ENCODE peak calls at places on chromosome 13, in four cellular contexts. B, N, C and J are unnamed samples.

GRCh38 chr13:51955281-51955771 is 55.9 kb downstream of the ATP7B start:
- DNase-seq in B (no peak), N (no peak), C (no peak), J (no peak)

GRCh38 chr13:73598021-73598712 is 536.0 kb downstream of the KLF12 start:
- DNase-seq in B (no peak), N (no peak), C (no peak), J (no peak)

GRCh38 chr13:48028066-48028465 is 9.5 kb upstream of the NUDT15 start:
- DNase-seq in B (no peak), N (no peak), C (no peak), J (no peak)

GRCh38 chr13:110565296-110565695 is 3.8 kb upstream of the RAB20 start:
- DNase-seq in B (no peak), N (no peak), C (no peak), J (no peak)

GRCh38 chr13:45046445-45046844 is 57.1 kb downstream of the GPALPP1 start:
- DNase-seq in B (no peak), N (no peak), C (no peak), J (no peak)

GRCh38 chr13:70386919-70387318 is 278.7 kb upstream of the KLHL1 start:
- DNase-seq in B (no peak), N (no peak), C (no peak), J (no peak)

GRCh38 chr13:74306496-74306895 is 172.3 kb upstream of the KLF12 start:
- DNase-seq in B (no peak), N (no peak), C (no peak), J (no peak)

GRCh38 chr13:71274923-71275593 is 591.9 kb downstream of the DACH1 start:
- DNase-seq in B (peak), N (no peak), C (no peak), J (no peak)

GRCh38 chr13:31930901-31931522 is 100.6 kb upstream of the FRY start:
- DNase-seq in B (peak), N (no peak), C (no peak), J (no peak)

GRCh38 chr13:113500530-113501265 is 10.2 kb upstream of the DCUN1D2 start:
- DNase-seq in B (no peak), N (no peak), C (no peak), J (no peak)

GRCh38 chr13:77360032-77360431 is 33.1 kb upstream of the MYCBP2 start:
- DNase-seq in B (no peak), N (no peak), C (no peak), J (no peak)

GRCh38 chr13:106472621-106473020 is 62.8 kb downstream of the EFNB2 start:
- DNase-seq in B (no peak), N (no peak), C (no peak), J (no peak)

GRCh38 chr13:112947796-112948195 is 21.2 kb upstream of the MCF2L start:
- DNase-seq in B (no peak), N (no peak), C (no peak), J (no peak)

GRCh38 chr13:33744589-33745369 is 73.2 kb upstream of the RFC3 start:
- DNase-seq in B (no peak), N (no peak), C (no peak), J (no peak)

GRCh38 chr13:33637978-33638743 is 179.8 kb upstream of the RFC3 start:
- DNase-seq in B (no peak), N (no peak), C (no peak), J (no peak)

GRCh38 chr13:111342716-111343115 is 22.3 kb downstream of the TEX29 start:
- DNase-seq in B (no peak), N (no peak), C (no peak), J (no peak)

GRCh38 chr13:80359459-80360297 is 18.8 kb upstream of the SPRY2 start:
- DNase-seq in B (no peak), N (no peak), C (no peak), J (no peak)

GRCh38 chr13:100588350-100589177 is at the start of gene GGACT:
- DNase-seq in B (peak), N (peak), C (peak), J (peak)

GRCh38 chr13:113835461-113836274 is 28.2 kb downstream of the GAS6 start:
- DNase-seq in B (peak), N (no peak), C (no peak), J (peak)

GRCh38 chr13:43567608-43568007 is 219.2 kb downstream of the ENOX1 start:
- DNase-seq in B (no peak), N (no peak), C (no peak), J (no peak)

GRCh38 chr13:112756967-112757758 is 67.3 kb downstream of the ATP11A start:
- DNase-seq in B (no peak), N (no peak), C (no peak), J (no peak)

GRCh38 chr13:109336730-109337129 is 449.7 kb downstream of the IRS2 start:
- DNase-seq in B (no peak), N (no peak), C (no peak), J (no peak)

GRCh38 chr13:103772576-103772975 is 706.4 kb upstream of the SLC10A2 start:
- DNase-seq in B (no peak), N (no peak), C (no peak), J (no peak)

GRCh38 chr13:111484959-111485358 is 164.5 kb downstream of the TEX29 start:
- DNase-seq in B (no peak), N (no peak), C (no peak), J (no peak)

GRCh38 chr13:95099541-95099940 is 201.7 kb downstream of the ABCC4 start:
- DNase-seq in B (no peak), N (no peak), C (no peak), J (no peak)

GRCh38 chr13:27919934-27920676 is at the start of gene PDX1:
- DNase-seq in B (no peak), N (peak), C (no peak), J (no peak)

GRCh38 chr13:21739771-21740170 is 68.9 kb downstream of the FGF9 start:
- DNase-seq in B (no peak), N (no peak), C (no peak), J (no peak)

GRCh38 chr13:64471916-64472315 is 2758.2 kb downstream of the PCDH9 start:
- DNase-seq in B (no peak), N (no peak), C (no peak), J (no peak)

GRCh38 chr13:109628251-109628699 is 158.1 kb downstream of the IRS2 start:
- DNase-seq in B (no peak), N (no peak), C (no peak), J (no peak)

GRCh38 chr13:62779146-62779545 is 1363.5 kb upstream of the PCDH20 start:
- DNase-seq in B (no peak), N (no peak), C (no peak), J (no peak)

GRCh38 chr13:110799246-110800236 is 86.0 kb downstream of the ING1 start:
- DNase-seq in B (no peak), N (no peak), C (no peak), J (no peak)

GRCh38 chr13:109704771-109705628 is 81.4 kb downstream of the IRS2 start:
- DNase-seq in B (no peak), N (peak), C (no peak), J (no peak)

GRCh38 chr13:48862572-48862971 is 113.1 kb upstream of the FNDC3A start:
- DNase-seq in B (no peak), N (no peak), C (no peak), J (no peak)

GRCh38 chr13:97627566-97627965 is 193.6 kb downstream of the RAP2A start:
- DNase-seq in B (no peak), N (peak), C (no peak), J (no peak)

GRCh38 chr13:85557651-85558050 is 241.6 kb downstream of the SLITRK6 start:
- DNase-seq in B (no peak), N (no peak), C (no peak), J (no peak)

GRCh38 chr13:85386424-85386823 is 412.8 kb downstream of the SLITRK6 start:
- DNase-seq in B (no peak), N (no peak), C (no peak), J (no peak)

GRCh38 chr13:44758595-44759221 is 182.6 kb upstream of the TSC22D1 start:
- DNase-seq in B (no peak), N (peak), C (no peak), J (no peak)

GRCh38 chr13:74144269-74144668 is 10.1 kb upstream of the KLF12 start:
- DNase-seq in B (no peak), N (no peak), C (no peak), J (no peak)

GRCh38 chr13:99435116-99435515 is 66.2 kb upstream of the TM9SF2 start:
- DNase-seq in B (no peak), N (no peak), C (no peak), J (no peak)

GRCh38 chr13:99436013-99436412 is 65.3 kb upstream of the TM9SF2 start:
- DNase-seq in B (no peak), N (peak), C (no peak), J (no peak)

GRCh38 chr13:99434258-99434788 is 66.9 kb upstream of the TM9SF2 start:
- DNase-seq in B (no peak), N (no peak), C (peak), J (no peak)

GRCh38 chr13:99439048-99439447 is 62.2 kb upstream of the TM9SF2 start:
- DNase-seq in B (no peak), N (no peak), C (no peak), J (no peak)

DNA sequence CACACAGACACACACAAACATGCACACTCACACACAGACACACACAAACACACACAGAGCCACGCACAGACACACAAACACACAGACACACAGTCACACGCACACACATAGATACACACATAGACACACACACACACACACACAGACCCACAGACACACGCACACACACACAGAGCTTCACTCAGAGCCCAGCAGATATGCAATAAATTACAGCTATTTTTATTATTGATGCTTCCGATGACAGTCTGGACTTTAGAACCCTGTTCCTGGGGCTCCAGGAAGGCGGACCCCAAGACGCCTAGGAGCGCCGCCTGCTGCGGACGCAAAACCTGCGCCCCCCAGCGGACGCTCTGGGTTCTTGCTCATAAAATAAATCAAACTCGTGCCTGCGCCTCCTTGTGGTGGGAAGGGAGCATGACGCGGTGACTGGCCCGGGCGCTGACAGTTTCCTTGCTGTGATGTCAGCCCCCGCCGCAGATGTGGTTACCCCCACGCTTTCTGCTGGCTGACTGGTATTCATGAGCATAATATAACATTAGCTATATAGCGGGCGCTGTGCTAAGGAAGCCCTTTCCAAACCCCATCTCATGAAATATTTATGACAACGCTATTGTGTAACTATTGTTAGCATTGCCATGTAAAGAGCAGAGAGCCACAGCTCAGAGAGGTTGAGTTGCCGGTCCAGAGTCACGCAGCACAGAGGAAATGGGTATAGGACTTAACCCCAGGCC is 64.4 kb upstream of the TM9SF2 start:
- DNase-seq in B (peak), N (peak), C (peak), J (peak)
- TF ChIP-seq CTCF in B (peak), N (peak), C (peak), J (peak)

GRCh38 chr13:20142927-20143480 is 17.8 kb downstream of the GJA3 start:
- DNase-seq in B (no peak), N (no peak), C (no peak), J (no peak)

GRCh38 chr13:20142019-20142926 is 18.6 kb downstream of the GJA3 start:
- DNase-seq in B (no peak), N (no peak), C (no peak), J (no peak)

GRCh38 chr13:20140487-20140886 is 20.4 kb downstream of the GJA3 start:
- DNase-seq in B (no peak), N (no peak), C (no peak), J (no peak)

GRCh38 chr13:20144141-20144850 is 16.6 kb downstream of the GJA3 start:
- DNase-seq in B (no peak), N (no peak), C (no peak), J (no peak)

GRCh38 chr13:20141238-20142018 is 19.4 kb downstream of the GJA3 start:
- DNase-seq in B (no peak), N (no peak), C (no peak), J (no peak)
- TF ChIP-seq CTCF in B (no peak), N (no peak), C (no peak), J (no peak)

GRCh38 chr13:40772765-40773473 is 1.9 kb upstream of the MRPS31 start:
- DNase-seq in B (no peak), N (no peak), C (no peak), J (no peak)

GRCh38 chr13:40770934-40771618 is at the start of gene MRPS31:
- DNase-seq in B (peak), N (peak), C (peak), J (peak)

GRCh38 chr13:40774672-40775071 is 3.7 kb upstream of the MRPS31 start:
- DNase-seq in B (no peak), N (no peak), C (no peak), J (no peak)

GRCh38 chr13:40769970-40770369 is 1.0 kb downstream of the MRPS31 start:
- DNase-seq in B (no peak), N (no peak), C (no peak), J (no peak)

GRCh38 chr13:40770609-40770933 is 419 bp downstream of the MRPS31 start:
- DNase-seq in B (no peak), N (no peak), C (no peak), J (no peak)
- TF ChIP-seq CTCF in B (no peak), N (no peak), C (peak), J (no peak)

GRCh38 chr13:26067601-26068000 is 15.8 kb upstream of the SHISA2 start:
- DNase-seq in B (no peak), N (no peak), C (no peak), J (no peak)

GRCh38 chr13:26058704-26059103 is 6.9 kb upstream of the SHISA2 start:
- DNase-seq in B (no peak), N (no peak), C (no peak), J (no peak)

GRCh38 chr13:26060366-26060765 is 8.6 kb upstream of the SHISA2 start:
- DNase-seq in B (no peak), N (no peak), C (no peak), J (no peak)

GRCh38 chr13:26061947-26062346 is 10.1 kb upstream of the SHISA2 start:
- DNase-seq in B (no peak), N (no peak), C (no peak), J (no peak)

GRCh38 chr13:26062853-26063444 is 11.1 kb upstream of the SHISA2 start:
- DNase-seq in B (peak), N (peak), C (peak), J (no peak)
- TF ChIP-seq CTCF in B (peak), N (peak), C (peak), J (peak)

GRCh38 chr13:82467626-82468025 is 1414.6 kb downstream of the SLITRK1 start:
- DNase-seq in B (no peak), N (no peak), C (no peak), J (no peak)
- TF ChIP-seq CTCF in B (no peak), N (no peak), C (no peak), J (no peak)

DNA sequence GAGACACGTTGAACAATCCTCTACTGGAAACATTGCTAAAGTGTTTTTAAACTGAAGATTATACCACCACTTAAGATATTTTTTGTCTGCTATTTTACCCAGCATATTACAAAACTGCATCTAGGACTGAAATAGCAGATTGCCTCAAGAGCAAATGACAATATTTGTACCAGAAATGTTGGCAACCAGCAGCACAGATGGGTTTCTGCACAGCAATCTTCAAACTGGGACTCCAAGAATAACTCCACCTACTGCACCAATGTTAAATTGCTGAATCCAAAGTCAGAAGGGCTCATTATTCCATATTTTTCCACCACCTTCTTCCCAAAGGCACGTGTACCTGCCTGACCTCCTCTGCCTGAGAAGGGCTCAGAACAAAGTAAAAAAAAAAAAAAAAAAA is 79.6 kb downstream of the FOXO1 start:
- DNase-seq in B (no peak), N (no peak), C (no peak), J (no peak)
- TF ChIP-seq CTCF in B (no peak), N (no peak), C (no peak), J (no peak)

GRCh38 chr13:86846501-86846900 is 824.7 kb upstream of the SLITRK5 start:
- DNase-seq in B (no peak), N (no peak), C (no peak), J (no peak)
- TF ChIP-seq CTCF in B (no peak), N (no peak), C (no peak), J (no peak)

GRCh38 chr13:108305655-108306054 is 36.1 kb downstream of the TNFSF13B start:
- DNase-seq in B (no peak), N (no peak), C (no peak), J (no peak)
- TF ChIP-seq CTCF in B (no peak), N (no peak), C (no peak), J (no peak)

GRCh38 chr13:99087130-99087953 is 109.5 kb upstream of the DOCK9 start:
- DNase-seq in B (peak), N (peak), C (peak), J (peak)
- TF ChIP-seq CTCF in B (no peak), N (no peak), C (peak), J (no peak)

DNA sequence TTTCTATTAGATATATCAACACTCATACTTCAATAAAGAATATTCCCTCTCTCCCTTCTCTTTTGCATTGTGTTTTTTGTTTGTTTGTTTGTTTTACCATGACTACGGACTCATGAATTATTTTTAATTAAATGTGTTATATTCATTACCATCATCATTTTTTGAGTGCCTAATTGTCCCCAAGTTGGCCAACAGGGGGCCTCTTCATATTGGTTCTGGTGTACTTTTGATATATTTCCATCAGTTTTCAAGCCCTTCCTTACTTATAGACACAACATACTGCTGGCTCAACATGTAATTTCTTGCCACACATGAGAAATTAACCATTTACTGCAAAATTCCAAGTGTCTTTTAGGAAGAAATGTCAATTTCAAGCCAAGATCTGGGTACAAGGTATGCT is 54.5 kb upstream of the GPC6 start:
- DNase-seq in B (no peak), N (no peak), C (no peak), J (no peak)
- TF ChIP-seq CTCF in B (no peak), N (no peak), C (no peak), J (peak)